ENCODE peak calls at places on chromosomes 2 and 18, in four cellular contexts. N is K562, I is GM12878, Q is HepG2. R is an unnamed sample.

GRCh38 chr2:197309369-197310231 is 980 bp downstream of the ANKRD44 start:
- DNase-seq in N (no peak), I (no peak), Q (no peak), R (peak; percentile 9)

GRCh38 chr18:26516964-26517363 is 31.4 kb downstream of the KCTD1 start:
- DNase-seq in N (no peak), I (no peak), Q (no peak), R (no peak)

GRCh38 chr2:155223781-155224406 is 525.4 kb downstream of the KCNJ3 start:
- DNase-seq in N (no peak), I (no peak), Q (peak; percentile 15), R (no peak)

GRCh38 chr2:68463287-68463877 is 3.7 kb downstream of the FBXO48 start:
- DNase-seq in N (peak; percentile 48), I (no peak), Q (peak; percentile 68), R (peak; percentile 26)

GRCh38 chr2:28342081-28342967 is 50.3 kb upstream of the FOSL2 start:
- DNase-seq in N (peak; percentile 28), I (no peak), Q (peak; percentile 24), R (no peak)

GRCh38 chr18:79511671-79512301 is 116.1 kb downstream of the NFATC1 start:
- DNase-seq in N (no peak), I (no peak), Q (no peak), R (no peak)

GRCh38 chr2:57516740-57517340 is 529.8 kb upstream of the VRK2 start:
- DNase-seq in N (peak; percentile 30), I (peak; percentile 7), Q (peak; percentile 36), R (peak; percentile 31)

GRCh38 chr18:78901923-78902794 is 77.5 kb upstream of the SALL3 start:
- DNase-seq in N (no peak), I (no peak), Q (no peak), R (no peak)

GRCh38 chr2:10285578-10286198 is 17.0 kb upstream of the HPCAL1 start:
- DNase-seq in N (no peak), I (no peak), Q (peak; percentile 77), R (no peak)

GRCh38 chr2:240224676-240225075 is 84.2 kb upstream of the OTOS start:
- DNase-seq in N (no peak), I (no peak), Q (no peak), R (no peak)

DNA sequence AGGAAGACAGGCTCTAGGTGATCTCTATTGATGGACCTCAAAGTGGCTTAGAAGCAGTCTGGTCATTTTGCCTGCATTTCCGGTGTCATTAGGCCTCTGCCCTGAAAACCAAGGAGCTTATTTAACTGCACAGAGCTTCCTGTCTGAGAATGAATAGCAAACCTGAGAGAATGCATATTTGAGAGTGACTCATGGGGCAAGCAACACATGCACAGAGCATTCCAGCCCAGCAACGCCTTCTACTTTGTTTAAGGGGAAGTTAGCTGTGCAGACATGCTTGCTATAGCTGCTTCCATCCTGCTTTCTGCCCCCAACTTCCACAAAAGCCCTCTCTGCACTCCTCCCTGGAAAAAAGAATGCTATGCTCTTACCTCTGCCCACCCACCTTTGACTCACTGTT is 232.8 kb downstream of the GRB14 start:
- DNase-seq in N (no peak), I (peak; percentile 3), Q (peak; percentile 51), R (no peak)
- TF ChIP-seq TARDBP in N (no peak), I (no peak), Q (no peak), R (no peak)

DNA sequence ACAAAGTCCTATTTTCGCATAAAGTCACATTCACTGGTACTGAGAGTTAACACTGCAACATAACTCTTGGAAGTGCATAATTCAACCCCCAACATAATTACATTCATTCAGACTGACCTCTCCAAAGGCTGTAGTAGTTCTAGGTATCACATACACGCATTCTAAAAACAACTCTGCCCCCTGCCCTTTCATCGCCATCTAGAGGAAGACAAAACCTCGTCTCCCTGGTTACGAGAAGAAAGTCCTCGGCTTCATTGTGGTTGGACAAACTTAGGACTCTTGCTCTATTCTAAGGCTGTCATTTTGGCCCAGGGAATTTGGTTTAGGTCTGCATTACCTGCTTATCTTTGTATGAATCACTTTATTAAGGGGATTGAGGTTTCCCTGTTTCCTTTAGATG is 215.3 kb upstream of the NRXN1 start:
- DNase-seq in N (no peak), I (no peak), Q (no peak), R (no peak)
- TF ChIP-seq TARDBP in N (no peak), I (no peak), Q (no peak), R (no peak)

DNA sequence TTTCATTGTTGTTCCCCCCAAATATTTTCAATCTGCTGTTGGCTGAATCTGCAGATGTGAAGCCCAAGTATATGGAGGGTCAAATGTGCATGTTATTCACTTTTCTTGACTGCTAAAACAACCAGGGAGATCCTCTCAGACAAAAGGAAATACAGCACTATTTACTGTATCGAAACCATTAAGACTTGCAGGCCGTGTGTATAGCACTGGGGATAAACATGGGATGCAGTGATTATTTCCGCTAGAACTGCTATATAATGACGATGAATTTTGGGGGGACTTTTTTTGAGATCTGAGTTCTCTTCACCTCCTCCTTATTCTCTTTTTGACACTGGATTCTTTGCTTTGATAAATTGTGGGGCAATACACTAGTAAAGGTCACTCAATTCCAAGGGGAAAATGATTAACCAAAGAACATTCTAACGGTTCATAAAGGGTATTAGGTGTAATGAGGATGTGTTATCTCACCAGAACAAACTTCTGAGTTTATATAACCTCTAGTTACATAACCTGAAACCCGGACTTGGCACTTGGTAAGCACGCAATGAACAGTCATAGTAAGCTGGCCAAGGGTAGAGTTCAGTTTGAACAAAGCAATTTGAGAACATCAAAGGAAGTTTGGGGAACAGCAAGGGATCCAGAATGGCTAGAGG is 3.5 kb upstream of the UGT1A1 start:
- DNase-seq in N (no peak), I (no peak), Q (peak; percentile 96), R (no peak)
- TF ChIP-seq TARDBP in N (no peak), I (no peak), Q (peak; percentile 95), R (no peak)

DNA sequence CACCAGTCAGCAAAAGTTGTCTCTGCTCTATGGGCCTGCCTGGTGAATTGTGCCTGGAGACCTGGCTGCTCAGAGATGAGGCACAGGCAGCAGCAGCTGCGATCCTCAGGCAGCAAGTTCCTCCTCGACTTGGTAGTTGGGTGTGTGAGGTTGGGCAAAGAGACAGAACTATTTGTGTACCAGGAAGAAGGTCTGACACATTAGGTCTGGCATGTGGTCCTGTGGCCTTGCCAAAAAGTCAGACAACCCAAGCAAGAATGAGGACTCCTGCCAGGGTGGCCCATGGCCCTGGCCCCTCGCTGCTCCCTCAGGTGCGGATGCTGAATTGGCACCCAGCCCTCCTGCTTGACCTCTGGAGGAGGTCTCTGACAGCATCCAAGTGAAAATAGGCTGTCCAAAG is 192.7 kb downstream of the DYSF start:
- DNase-seq in N (no peak), I (no peak), Q (no peak), R (no peak)
- TF ChIP-seq TARDBP in N (no peak), I (no peak), Q (no peak), R (no peak)

GRCh38 chr2:225040862-225041209 is 1.4 kb downstream of the DOCK10 start:
- DNase-seq in N (no peak), I (no peak), Q (no peak), R (no peak)

GRCh38 chr2:225038076-225038571 is 4.1 kb downstream of the DOCK10 start:
- DNase-seq in N (no peak), I (no peak), Q (no peak), R (no peak)

GRCh38 chr2:225041871-225042799 is at the start of gene DOCK10:
- DNase-seq in N (no peak), I (no peak), Q (no peak), R (peak; percentile 27)

GRCh38 chr2:225042800-225043167 is 516 bp upstream of the DOCK10 start:
- DNase-seq in N (no peak), I (no peak), Q (no peak), R (no peak)

GRCh38 chr2:225041210-225041870 is 928 bp downstream of the DOCK10 start:
- DNase-seq in N (no peak), I (peak; percentile 84), Q (no peak), R (no peak)
- TF ChIP-seq TARDBP in N (no peak), I (no peak), Q (no peak), R (no peak)

DNA sequence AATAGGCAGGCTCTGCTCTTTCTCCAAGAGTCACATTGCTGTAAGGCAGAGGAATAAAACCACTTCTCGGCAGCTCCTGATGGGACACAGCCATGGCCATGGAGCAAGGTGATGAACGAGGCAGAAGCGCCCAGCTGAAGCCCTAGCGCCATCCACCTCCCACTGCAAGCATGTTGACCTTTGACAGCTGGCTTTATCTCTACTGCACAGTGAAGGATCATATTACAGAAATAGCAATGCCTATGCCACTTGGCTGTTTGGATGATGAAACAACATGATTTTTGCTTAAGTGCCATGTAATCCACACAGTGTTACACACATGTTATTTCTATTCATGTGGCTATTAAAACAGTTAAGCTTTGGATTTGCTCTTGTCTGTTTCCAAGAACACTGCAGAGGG is 167.7 kb downstream of the VAPA start:
- DNase-seq in N (peak; percentile 44), I (no peak), Q (peak; percentile 41), R (no peak)
- TF ChIP-seq TARDBP in N (no peak), I (no peak), Q (no peak), R (no peak)

GRCh38 chr2:148552675-148553331 is 91.7 kb upstream of the EPC2 start:
- DNase-seq in N (no peak), I (no peak), Q (no peak), R (no peak)
- TF ChIP-seq TARDBP in N (no peak), I (no peak), Q (no peak), R (no peak)

GRCh38 chr2:183946193-183946592 is 652.1 kb upstream of the ZNF804A start:
- DNase-seq in N (no peak), I (no peak), Q (no peak), R (no peak)

GRCh38 chr2:183950673-183951072 is 647.7 kb upstream of the ZNF804A start:
- DNase-seq in N (no peak), I (no peak), Q (no peak), R (no peak)

GRCh38 chr2:183951636-183952035 is 646.7 kb upstream of the ZNF804A start:
- DNase-seq in N (no peak), I (no peak), Q (no peak), R (no peak)
- TF ChIP-seq TARDBP in N (no peak), I (no peak), Q (no peak), R (no peak)